ENCODE peak calls at places on chromosomes 5 and 9, in nine cellular contexts. M is GM12891; A is A549; R is glutamatergic neuron; W is hippocampal formation; Z is astrocyte of the spinal cord; J is activated B cell treated with CpG ODN at 0.5 μM for 24 hours; N is CD8-positive, alpha-beta memory T cell; I is progenitor cell of endocrine pancreas. E is an unnamed sample.

GRCh38 chr9:135340143-135340655 is 139.4 kb upstream of the PPP1R26 start:
- DNase-seq in M (no peak), A (no peak), I (no peak), R (no peak), N (no peak), J (no peak), W (no peak), Z (no peak), E (no peak)

GRCh38 chr9:116499986-116500871 is 186.9 kb upstream of the TRIM32 start:
- DNase-seq in W (no peak), M (no peak), A (peak; percentile 82), Z (peak; percentile 85), R (no peak), J (no peak), I (no peak), N (no peak), E (no peak)

GRCh38 chr9:126499005-126499910 is 114.5 kb upstream of the LMX1B start:
- DNase-seq in N (peak; percentile 38), Z (peak; percentile 55), I (no peak), W (no peak), J (peak; percentile 64), A (peak; percentile 55), R (peak; percentile 67), M (peak; percentile 66), E (no peak)

GRCh38 chr5:39691136-39691535 is 266.4 kb upstream of the DAB2 start:
- DNase-seq in M (no peak), N (no peak), A (no peak), J (no peak), W (no peak), R (no peak), I (no peak), Z (no peak), E (no peak)

GRCh38 chr5:149434162-149435014 is 55.3 kb upstream of the IL17B start:
- DNase-seq in M (peak; percentile 47), A (peak; percentile 88), I (peak; percentile 45), J (no peak), W (peak; percentile 16), R (peak; percentile 78), N (no peak), Z (peak; percentile 66), E (peak; percentile 64)

GRCh38 chr9:129197978-129198736 is 20.1 kb upstream of the IER5L start:
- DNase-seq in M (no peak), N (no peak), A (no peak), Z (peak; percentile 92), R (no peak), J (no peak), I (no peak), W (no peak), E (no peak)

GRCh38 chr5:111668713-111669112 is 88.3 kb downstream of the NREP start:
- DNase-seq in A (no peak), R (no peak), J (no peak), M (no peak), Z (no peak), W (no peak), I (no peak), N (no peak), E (no peak)

GRCh38 chr9:92393686-92394085 is 10.7 kb downstream of the OGN start:
- DNase-seq in Z (no peak), N (no peak), I (no peak), R (no peak), J (no peak), A (no peak), M (no peak), W (no peak), E (no peak)

GRCh38 chr9:20227166-20227874 is 395.0 kb downstream of the MLLT3 start:
- DNase-seq in A (no peak), W (no peak), I (no peak), R (no peak), N (no peak), Z (no peak), J (no peak), M (no peak), E (no peak)

GRCh38 chr9:107732781-107733529 is 243.4 kb upstream of the KLF4 start:
- DNase-seq in J (no peak), I (no peak), M (no peak), A (no peak), W (no peak), Z (peak; percentile 67), R (no peak), N (no peak), E (no peak)

GRCh38 chr5:141516648-141517025 is 27.8 kb downstream of the PCDHGC5 start:
- DNase-seq in M (no peak), W (no peak), Z (no peak), R (no peak), J (no peak), N (no peak), A (no peak), I (no peak), E (no peak)

E was measured in dorsolateral prefrontal cortex.